ENCODE peak calls at places on chromosomes 12 and 14, in ten cellular contexts. O is aorta; M is stomach; D is A549; V is testis; E is CD4-positive, CD25-positive, alpha-beta regulatory T cell; B is iPS DF 6.9; S is uterus; H is left lung; A is cardiac muscle cell. I is an unnamed sample.

GRCh38 chr14:81453166-81453766 is 53.1 kb upstream of the STON2 start:
- DNase-seq in S (no peak), D (peak; percentile 41), A (peak; percentile 48), H (no peak), M (peak; percentile 63), B (no peak), E (peak; percentile 45), V (peak; percentile 69), O (no peak), I (peak; percentile 63)

GRCh38 chr12:15689751-15690191 is 99.4 kb downstream of the EPS8 start:
- DNase-seq in S (no peak), A (no peak), V (no peak), E (no peak), B (no peak), H (no peak), O (no peak), M (no peak), D (no peak), I (no peak)

GRCh38 chr14:104116544-104117340 is 21.6 kb upstream of the KIF26A start:
- DNase-seq in D (no peak), M (peak; percentile 85), O (peak; percentile 74), H (peak; percentile 49), A (peak; percentile 38), E (no peak), B (no peak), V (no peak), S (peak; percentile 1), I (peak; percentile 6)

GRCh38 chr12:114692558-114693531 is 8.9 kb upstream of the TBX3 start:
- DNase-seq in M (no peak), V (no peak), E (no peak), O (no peak), B (no peak), S (no peak), D (no peak), A (no peak), H (no peak), I (no peak)

GRCh38 chr12:29316772-29317171 is 64.2 kb downstream of the ERGIC2 start:
- DNase-seq in D (no peak), O (no peak), V (no peak), S (no peak), A (peak; percentile 52), E (no peak), M (no peak), H (no peak), B (peak; percentile 2), I (no peak)

GRCh38 chr12:123471374-123472068 is 13.6 kb downstream of the SNRNP35 start:
- DNase-seq in O (no peak), E (no peak), H (no peak), D (peak; percentile 28), V (peak; percentile 67), B (no peak), S (no peak), M (no peak), A (no peak), I (no peak)

GRCh38 chr12:114866331-114866730 is 182.4 kb upstream of the TBX3 start:
- DNase-seq in E (no peak), O (no peak), S (no peak), V (peak; percentile 26), A (no peak), B (no peak), H (no peak), D (no peak), M (no peak), I (no peak)

GRCh38 chr12:47797432-47797831 is 22.3 kb downstream of the HDAC7 start:
- DNase-seq in O (no peak), A (peak; percentile 41), H (no peak), B (no peak), S (no peak), M (peak; percentile 49), D (no peak), V (no peak), E (peak; percentile 48), I (no peak)

GRCh38 chr12:3838065-3838464 is 35.1 kb downstream of the PARP11 start:
- DNase-seq in V (no peak), S (no peak), O (no peak), E (no peak), A (no peak), M (no peak), B (no peak), H (no peak), D (no peak), I (no peak)

GRCh38 chr12:89450922-89451321 is 73.7 kb downstream of the GALNT4 start:
- DNase-seq in B (no peak), D (no peak), S (no peak), V (no peak), E (no peak), H (no peak), M (no peak), O (no peak), A (no peak), I (no peak)
- H3K27ac ChIP-seq in B (no peak overlapping the region), D (no peak overlapping the region), S (no peak overlapping the region), V (no peak overlapping the region), E (no peak overlapping the region), H (peak overlapping the region; percentile 79), M (no peak overlapping the region), O (no peak overlapping the region), A (peak overlapping the region; percentile 89), I (no peak overlapping the region)

GRCh38 chr12:49263400-49263763 is 1.5 kb upstream of the TUBA1C start:
- DNase-seq in S (no peak), D (no peak), O (no peak), M (no peak), B (no peak), V (no peak), E (no peak), H (no peak), A (no peak), I (no peak)

GRCh38 chr12:49260831-49261363 is 4.0 kb upstream of the TUBA1C start:
- DNase-seq in A (no peak), S (no peak), H (no peak), O (no peak), M (no peak), V (peak; percentile 32), E (no peak), B (no peak), D (no peak), I (no peak)

GRCh38 chr12:49261726-49262125 is 3.2 kb upstream of the TUBA1C start:
- DNase-seq in V (no peak), B (no peak), M (no peak), S (no peak), H (no peak), E (no peak), D (no peak), A (no peak), O (no peak), I (no peak)

GRCh38 chr12:49264873-49265792 is at the start of gene TUBA1C:
- DNase-seq in S (peak; percentile 88), A (peak; percentile 90), O (peak; percentile 97), E (peak; percentile 84), D (peak; percentile 91), H (peak; percentile 97), V (peak; percentile 94), M (peak; percentile 95), B (peak; percentile 82), I (no peak)

GRCh38 chr12:49264466-49264872 is 413 bp upstream of the TUBA1C start:
- DNase-seq in S (no peak), M (peak; percentile 55), A (peak; percentile 42), O (no peak), V (no peak), E (peak; percentile 34), H (no peak), D (peak; percentile 58), B (no peak), I (no peak)
- H3K4me3 ChIP-seq in S (peak overlapping the region; percentile 71), M (peak overlapping the region; percentile 76), A (peak overlapping the region; percentile 56), O (peak overlapping the region; percentile 95), V (peak overlapping the region; percentile 79), E (peak overlapping the region; percentile 75), H (peak overlapping the region; percentile 90), D (peak overlapping the region; percentile 71), B (peak overlapping the region; percentile 72), I (no peak overlapping the region)

GRCh38 chr12:126159139-126159538 is 1093.9 kb downstream of the AACS start:
- DNase-seq in M (no peak), A (no peak), B (no peak), D (no peak), V (no peak), E (no peak), S (no peak), H (no peak), O (no peak), I (no peak)

GRCh38 chr12:126157575-126157966 is 1092.3 kb downstream of the AACS start:
- DNase-seq in H (no peak), A (peak; percentile 9), B (no peak), S (no peak), O (no peak), E (no peak), M (no peak), V (no peak), D (no peak), I (no peak)

GRCh38 chr12:126163984-126164383 is 1098.7 kb downstream of the AACS start:
- DNase-seq in O (no peak), V (no peak), A (no peak), H (no peak), S (no peak), E (no peak), D (no peak), B (no peak), M (peak; percentile 67), I (no peak)

GRCh38 chr12:126156806-126157574 is 1091.8 kb downstream of the AACS start:
- DNase-seq in A (no peak), H (no peak), O (no peak), E (no peak), V (peak; percentile 48), D (no peak), S (no peak), M (no peak), B (peak; percentile 47), I (no peak)

GRCh38 chr12:126160912-126161311 is 1095.7 kb downstream of the AACS start:
- DNase-seq in O (no peak), V (no peak), A (no peak), D (no peak), M (no peak), H (no peak), S (no peak), B (no peak), E (no peak), I (no peak)
- H3K9me3 ChIP-seq in O (no peaks in the 10 kb centered on the region), V (no peaks in the 10 kb centered on the region), A (no peaks in the 10 kb centered on the region), D (no peaks in the 10 kb centered on the region), M (no peaks in the 10 kb centered on the region), H (no peaks in the 10 kb centered on the region), S (no peaks in the 10 kb centered on the region), B (no peaks in the 10 kb centered on the region), E (no peaks in the 10 kb centered on the region), I (no peaks in the 10 kb centered on the region)

GRCh38 chr14:100058777-100059432 is 6.3 kb upstream of the EVL start:
- DNase-seq in A (no peak), D (no peak), V (no peak), M (no peak), E (no peak), H (no peak), S (no peak), O (no peak), B (no peak), I (no peak)

GRCh38 chr14:100060766-100061165 is 4.5 kb upstream of the EVL start:
- DNase-seq in D (no peak), O (no peak), H (no peak), B (no peak), S (no peak), E (no peak), A (no peak), M (no peak), V (no peak), I (no peak)

GRCh38 chr14:100056964-100057817 is 8.0 kb upstream of the EVL start:
- DNase-seq in B (no peak), S (no peak), A (peak; percentile 27), V (no peak), O (no peak), E (peak; percentile 65), H (no peak), D (peak; percentile 28), M (no peak), I (no peak)

GRCh38 chr14:100056431-100056830 is 8.8 kb upstream of the EVL start:
- DNase-seq in M (no peak), O (no peak), B (no peak), H (no peak), D (no peak), E (no peak), A (no peak), V (no peak), S (no peak), I (no peak)

GRCh38 chr14:100059433-100059781 is 5.8 kb upstream of the EVL start:
- DNase-seq in D (no peak), M (no peak), O (no peak), A (no peak), B (no peak), S (no peak), V (no peak), H (no peak), E (no peak), I (no peak)
- H3K27ac ChIP-seq in D (no peak overlapping the region), M (no peak overlapping the region), O (no peak overlapping the region), A (no peak overlapping the region), B (no peak overlapping the region), S (no peak overlapping the region), V (no peak overlapping the region), H (no peak overlapping the region), E (peak overlapping the region; percentile 64), I (no peak overlapping the region)